ENCODE peak calls at places on chromosomes 1 and 21, in eight cellular contexts. One of them, this sample, is unnamed.

GRCh38 chr1:201916649-201917249 is 28.1 kb downstream of the SHISA4 start:
- DNase-seq in H1: no peak
- DNase-seq in GM12878: no peak
- DNase-seq in endothelial cell of umbilical vein: peak
- DNase-seq in HCT116: no peak
- DNase-seq in K562: peak
- DNase-seq in SK-N-SH: peak
- DNase-seq in HepG2: peak
- DNase-seq in this sample: no peak

GRCh38 chr1:29145739-29146437 is 22.2 kb upstream of the TMEM200B start:
- DNase-seq in H1: no peak
- DNase-seq in GM12878: no peak
- DNase-seq in endothelial cell of umbilical vein: no peak
- DNase-seq in HCT116: no peak
- DNase-seq in K562: no peak
- DNase-seq in SK-N-SH: no peak
- DNase-seq in HepG2: peak
- DNase-seq in this sample: no peak

GRCh38 chr1:180532854-180533253 is 25.9 kb upstream of the OVAAL start:
- DNase-seq in H1: no peak
- DNase-seq in GM12878: no peak
- DNase-seq in endothelial cell of umbilical vein: no peak
- DNase-seq in HCT116: no peak
- DNase-seq in K562: no peak
- DNase-seq in SK-N-SH: no peak
- DNase-seq in HepG2: no peak
- DNase-seq in this sample: no peak

GRCh38 chr21:37198989-37199924 is 67.9 kb downstream of the VPS26C start:
- DNase-seq in H1: no peak
- DNase-seq in GM12878: no peak
- DNase-seq in endothelial cell of umbilical vein: peak
- DNase-seq in HCT116: peak
- DNase-seq in K562: no peak
- DNase-seq in SK-N-SH: peak
- DNase-seq in HepG2: no peak
- DNase-seq in this sample: no peak

GRCh38 chr1:224457782-224458144 is 23.2 kb upstream of the WDR26 start:
- DNase-seq in H1: no peak
- DNase-seq in GM12878: no peak
- DNase-seq in endothelial cell of umbilical vein: no peak
- DNase-seq in HCT116: no peak
- DNase-seq in K562: no peak
- DNase-seq in SK-N-SH: peak
- DNase-seq in HepG2: no peak
- DNase-seq in this sample: no peak

GRCh38 chr1:51564124-51564523 is 45.1 kb upstream of the EPS15 start:
- DNase-seq in H1: no peak
- DNase-seq in GM12878: no peak
- DNase-seq in endothelial cell of umbilical vein: no peak
- DNase-seq in HCT116: no peak
- DNase-seq in K562: no peak
- DNase-seq in SK-N-SH: no peak
- DNase-seq in HepG2: no peak
- DNase-seq in this sample: no peak

GRCh38 chr1:223175032-223175431 is 32.0 kb upstream of the TLR5 start:
- DNase-seq in H1: no peak
- DNase-seq in GM12878: no peak
- DNase-seq in endothelial cell of umbilical vein: no peak
- DNase-seq in HCT116: peak
- DNase-seq in K562: no peak
- DNase-seq in SK-N-SH: no peak
- DNase-seq in HepG2: no peak
- DNase-seq in this sample: no peak

GRCh38 chr1:153945131-153945794 is 1.3 kb downstream of the DENND4B start:
- DNase-seq in H1: no peak
- DNase-seq in GM12878: no peak
- DNase-seq in endothelial cell of umbilical vein: peak
- DNase-seq in HCT116: no peak
- DNase-seq in K562: peak
- DNase-seq in SK-N-SH: peak
- DNase-seq in HepG2: no peak
- DNase-seq in this sample: no peak

GRCh38 chr1:30756545-30757195 is 904 bp downstream of the LAPTM5 start:
- DNase-seq in H1: no peak
- DNase-seq in GM12878: no peak
- DNase-seq in endothelial cell of umbilical vein: peak
- DNase-seq in HCT116: no peak
- DNase-seq in K562: peak
- DNase-seq in SK-N-SH: no peak
- DNase-seq in HepG2: no peak
- DNase-seq in this sample: no peak

GRCh38 chr21:35643176-35643575 is 417.1 kb downstream of the SETD4 start:
- DNase-seq in H1: no peak
- DNase-seq in GM12878: no peak
- DNase-seq in endothelial cell of umbilical vein: peak
- DNase-seq in HCT116: no peak
- DNase-seq in K562: no peak
- DNase-seq in SK-N-SH: no peak
- DNase-seq in HepG2: no peak
- DNase-seq in this sample: no peak

GRCh38 chr1:151535326-151536271 is 4.5 kb upstream of the TUFT1 start:
- DNase-seq in H1: no peak
- DNase-seq in GM12878: no peak
- DNase-seq in endothelial cell of umbilical vein: no peak
- DNase-seq in HCT116: no peak
- DNase-seq in K562: no peak
- DNase-seq in SK-N-SH: no peak
- DNase-seq in HepG2: no peak
- DNase-seq in this sample: no peak

GRCh38 chr1:242761556-242761955 is 237.1 kb upstream of the PLD5 start:
- DNase-seq in H1: no peak
- DNase-seq in GM12878: no peak
- DNase-seq in endothelial cell of umbilical vein: no peak
- DNase-seq in HCT116: no peak
- DNase-seq in K562: no peak
- DNase-seq in SK-N-SH: no peak
- DNase-seq in HepG2: no peak
- DNase-seq in this sample: no peak

GRCh38 chr1:85366391-85366790 is 90.0 kb upstream of the BCL10 start:
- DNase-seq in H1: no peak
- DNase-seq in GM12878: no peak
- DNase-seq in endothelial cell of umbilical vein: peak
- DNase-seq in HCT116: no peak
- DNase-seq in K562: no peak
- DNase-seq in SK-N-SH: no peak
- DNase-seq in HepG2: no peak
- DNase-seq in this sample: no peak

GRCh38 chr1:240099748-240100147 is 8.1 kb downstream of the FMN2 start:
- DNase-seq in H1: no peak
- DNase-seq in GM12878: no peak
- DNase-seq in endothelial cell of umbilical vein: no peak
- DNase-seq in HCT116: no peak
- DNase-seq in K562: no peak
- DNase-seq in SK-N-SH: no peak
- DNase-seq in HepG2: no peak
- DNase-seq in this sample: no peak

GRCh38 chr1:220950576-220950975 is 71.3 kb downstream of the HLX start:
- DNase-seq in H1: no peak
- DNase-seq in GM12878: no peak
- DNase-seq in endothelial cell of umbilical vein: no peak
- DNase-seq in HCT116: no peak
- DNase-seq in K562: no peak
- DNase-seq in SK-N-SH: no peak
- DNase-seq in HepG2: no peak
- DNase-seq in this sample: no peak

GRCh38 chr1:109796484-109797305 is 33.0 kb upstream of the EPS8L3 start:
- DNase-seq in H1: no peak
- DNase-seq in GM12878: no peak
- DNase-seq in endothelial cell of umbilical vein: no peak
- DNase-seq in HCT116: no peak
- DNase-seq in K562: no peak
- DNase-seq in SK-N-SH: no peak
- DNase-seq in HepG2: no peak
- DNase-seq in this sample: no peak

GRCh38 chr1:112722601-112723510 is 7.7 kb upstream of the PPM1J start:
- DNase-seq in H1: no peak
- DNase-seq in GM12878: no peak
- DNase-seq in endothelial cell of umbilical vein: no peak
- DNase-seq in HCT116: no peak
- DNase-seq in K562: no peak
- DNase-seq in SK-N-SH: no peak
- DNase-seq in HepG2: no peak
- DNase-seq in this sample: no peak

GRCh38 chr1:54459714-54460113 is 53.5 kb upstream of the SSBP3 start:
- DNase-seq in H1: no peak
- DNase-seq in GM12878: no peak
- DNase-seq in endothelial cell of umbilical vein: no peak
- DNase-seq in HCT116: no peak
- DNase-seq in K562: peak
- DNase-seq in SK-N-SH: peak
- DNase-seq in HepG2: peak
- DNase-seq in this sample: no peak

GRCh38 chr1:93522721-93523120 is 74.8 kb downstream of the FNBP1L start:
- DNase-seq in H1: no peak
- DNase-seq in GM12878: no peak
- DNase-seq in endothelial cell of umbilical vein: peak
- DNase-seq in HCT116: no peak
- DNase-seq in K562: no peak
- DNase-seq in SK-N-SH: no peak
- DNase-seq in HepG2: no peak
- DNase-seq in this sample: no peak

GRCh38 chr1:154961207-154961496 is 430 bp downstream of the PYGO2 start:
- DNase-seq in H1: no peak
- DNase-seq in GM12878: no peak
- DNase-seq in endothelial cell of umbilical vein: no peak
- DNase-seq in HCT116: no peak
- DNase-seq in K562: peak
- DNase-seq in SK-N-SH: no peak
- DNase-seq in HepG2: peak
- DNase-seq in this sample: no peak

GRCh38 chr1:62722796-62723195 is 34.6 kb upstream of the DOCK7 start:
- DNase-seq in H1: no peak
- DNase-seq in GM12878: peak
- DNase-seq in endothelial cell of umbilical vein: no peak
- DNase-seq in HCT116: no peak
- DNase-seq in K562: no peak
- DNase-seq in SK-N-SH: no peak
- DNase-seq in HepG2: no peak
- DNase-seq in this sample: no peak

GRCh38 chr1:77834771-77835334 is 53.6 kb upstream of the NEXN start:
- DNase-seq in H1: no peak
- DNase-seq in GM12878: no peak
- DNase-seq in endothelial cell of umbilical vein: peak
- DNase-seq in HCT116: no peak
- DNase-seq in K562: no peak
- DNase-seq in SK-N-SH: no peak
- DNase-seq in HepG2: no peak
- DNase-seq in this sample: no peak

GRCh38 chr1:174659823-174660222 is 212.1 kb downstream of the GPR52 start:
- DNase-seq in H1: no peak
- DNase-seq in GM12878: no peak
- DNase-seq in endothelial cell of umbilical vein: peak
- DNase-seq in HCT116: peak
- DNase-seq in K562: no peak
- DNase-seq in SK-N-SH: no peak
- DNase-seq in HepG2: peak
- DNase-seq in this sample: no peak

GRCh38 chr1:168671782-168672181 is 57.2 kb downstream of the DPT start:
- DNase-seq in H1: no peak
- DNase-seq in GM12878: no peak
- DNase-seq in endothelial cell of umbilical vein: no peak
- DNase-seq in HCT116: no peak
- DNase-seq in K562: no peak
- DNase-seq in SK-N-SH: no peak
- DNase-seq in HepG2: no peak
- DNase-seq in this sample: no peak

GRCh38 chr1:46315669-46316403 is 12.3 kb downstream of the UQCRH start:
- DNase-seq in H1: no peak
- DNase-seq in GM12878: no peak
- DNase-seq in endothelial cell of umbilical vein: no peak
- DNase-seq in HCT116: no peak
- DNase-seq in K562: no peak
- DNase-seq in SK-N-SH: no peak
- DNase-seq in HepG2: no peak
- DNase-seq in this sample: no peak

GRCh38 chr1:1956101-1956500 is 37.0 kb upstream of the TMEM52 start:
- DNase-seq in H1: no peak
- DNase-seq in GM12878: no peak
- DNase-seq in endothelial cell of umbilical vein: no peak
- DNase-seq in HCT116: no peak
- DNase-seq in K562: no peak
- DNase-seq in SK-N-SH: no peak
- DNase-seq in HepG2: no peak
- DNase-seq in this sample: no peak
- H3K27ac ChIP-seq in H1: no peak
- H3K27ac ChIP-seq in GM12878: no peak
- H3K27ac ChIP-seq in endothelial cell of umbilical vein: no peak
- H3K27ac ChIP-seq in HCT116: no peak
- H3K27ac ChIP-seq in K562: no peak
- H3K27ac ChIP-seq in SK-N-SH: no peak
- H3K27ac ChIP-seq in HepG2: no peak
- H3K27ac ChIP-seq in this sample: no peak

GRCh38 chr1:226034482-226034881 is 28.0 kb upstream of the H3-3A start:
- DNase-seq in H1: no peak
- DNase-seq in GM12878: no peak
- DNase-seq in endothelial cell of umbilical vein: peak
- DNase-seq in HCT116: no peak
- DNase-seq in K562: no peak
- DNase-seq in SK-N-SH: no peak
- DNase-seq in HepG2: peak
- DNase-seq in this sample: no peak
- TF ChIP-seq POLR2AphosphoS5 in H1: no peak
- TF ChIP-seq POLR2AphosphoS5 in GM12878: no peak
- TF ChIP-seq POLR2AphosphoS5 in endothelial cell of umbilical vein: no peak
- TF ChIP-seq POLR2AphosphoS5 in HCT116: no peak
- TF ChIP-seq POLR2AphosphoS5 in K562: no peak
- TF ChIP-seq POLR2AphosphoS5 in SK-N-SH: no peak
- TF ChIP-seq POLR2AphosphoS5 in HepG2: no peak
- TF ChIP-seq POLR2AphosphoS5 in this sample: no peak

DNA sequence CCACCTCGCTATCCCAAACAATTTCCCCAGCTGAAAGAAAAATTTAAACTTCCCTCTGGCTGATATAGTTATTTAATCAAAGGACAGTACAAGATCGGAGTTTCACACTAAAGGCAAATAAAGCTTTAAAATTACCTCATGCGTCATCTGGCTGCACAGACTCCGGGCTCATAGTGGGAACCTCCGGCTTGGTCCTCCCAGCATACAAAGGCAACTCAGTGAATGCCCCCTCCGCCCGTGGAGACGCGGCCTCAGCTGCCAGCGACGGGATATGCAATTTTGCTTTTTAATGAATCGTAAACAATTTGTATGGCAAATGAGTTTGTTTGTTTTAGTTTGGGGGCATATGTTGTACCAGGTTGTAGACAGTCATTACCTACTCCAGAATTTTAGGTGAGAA is 214.6 kb upstream of the NFIA start:
- DNase-seq in H1: no peak
- DNase-seq in GM12878: no peak
- DNase-seq in endothelial cell of umbilical vein: no peak
- DNase-seq in HCT116: no peak
- DNase-seq in K562: no peak
- DNase-seq in SK-N-SH: no peak
- DNase-seq in HepG2: no peak
- DNase-seq in this sample: no peak
- H3K9ac ChIP-seq in H1: no peak
- H3K9ac ChIP-seq in GM12878: no peak
- H3K9ac ChIP-seq in endothelial cell of umbilical vein: no peak
- H3K9ac ChIP-seq in HCT116: no peak
- H3K9ac ChIP-seq in K562: no peak
- H3K9ac ChIP-seq in SK-N-SH: no peak
- H3K9ac ChIP-seq in HepG2: no peak
- H3K9ac ChIP-seq in this sample: no peak

GRCh38 chr1:47830021-47830420 is 167.2 kb downstream of the TRABD2B start:
- DNase-seq in H1: no peak
- DNase-seq in GM12878: no peak
- DNase-seq in endothelial cell of umbilical vein: no peak
- DNase-seq in HCT116: no peak
- DNase-seq in K562: no peak
- DNase-seq in SK-N-SH: no peak
- DNase-seq in HepG2: no peak
- DNase-seq in this sample: no peak
- H3K27ac ChIP-seq in H1: no peak
- H3K27ac ChIP-seq in GM12878: no peak
- H3K27ac ChIP-seq in endothelial cell of umbilical vein: no peak
- H3K27ac ChIP-seq in HCT116: no peak
- H3K27ac ChIP-seq in K562: no peak
- H3K27ac ChIP-seq in SK-N-SH: no peak
- H3K27ac ChIP-seq in HepG2: no peak
- H3K27ac ChIP-seq in this sample: no peak

This sample was measured in SK-N-MC.